ENCODE peak calls at places on chromosomes 1 and 21, in nine cellular contexts. One of them, this sample, is unnamed.

GRCh38 chr1:241391926-241392710 is 35.1 kb upstream of the RGS7 start:
- DNase-seq in naive thymus-derived CD8-positive, alpha-beta T cell: no peak
- DNase-seq in pancreas: no peak
- DNase-seq in C1 segment of cervical spinal cord: no peak
- DNase-seq in CD8-positive, alpha-beta T cell: no peak
- DNase-seq in activated naive CD4-positive, alpha-beta T cell treated with anti-CD3 and anti-CD28 coated beads for 36 hours: no peak
- DNase-seq in anterior cingulate cortex: no peak
- DNase-seq in fibroblast of pulmonary artery: no peak
- DNase-seq in transverse colon: no peak
- DNase-seq in this sample: no peak

GRCh38 chr1:17162941-17163340 is 42.0 kb upstream of the PADI1 start:
- DNase-seq in naive thymus-derived CD8-positive, alpha-beta T cell: no peak
- DNase-seq in pancreas: no peak
- DNase-seq in C1 segment of cervical spinal cord: no peak
- DNase-seq in CD8-positive, alpha-beta T cell: no peak
- DNase-seq in activated naive CD4-positive, alpha-beta T cell treated with anti-CD3 and anti-CD28 coated beads for 36 hours: no peak
- DNase-seq in anterior cingulate cortex: no peak
- DNase-seq in fibroblast of pulmonary artery: no peak
- DNase-seq in transverse colon: no peak
- DNase-seq in this sample: no peak

GRCh38 chr1:116558140-116558549 is 12.7 kb downstream of the CD58 start:
- DNase-seq in naive thymus-derived CD8-positive, alpha-beta T cell: no peak
- DNase-seq in pancreas: no peak
- DNase-seq in C1 segment of cervical spinal cord: no peak
- DNase-seq in CD8-positive, alpha-beta T cell: no peak
- DNase-seq in activated naive CD4-positive, alpha-beta T cell treated with anti-CD3 and anti-CD28 coated beads for 36 hours: no peak
- DNase-seq in anterior cingulate cortex: no peak
- DNase-seq in fibroblast of pulmonary artery: no peak
- DNase-seq in transverse colon: no peak
- DNase-seq in this sample: no peak

GRCh38 chr1:10400013-10400412 is 1.1 kb downstream of the PGD start:
- DNase-seq in naive thymus-derived CD8-positive, alpha-beta T cell: no peak
- DNase-seq in pancreas: no peak
- DNase-seq in C1 segment of cervical spinal cord: no peak
- DNase-seq in CD8-positive, alpha-beta T cell: no peak
- DNase-seq in activated naive CD4-positive, alpha-beta T cell treated with anti-CD3 and anti-CD28 coated beads for 36 hours: no peak
- DNase-seq in anterior cingulate cortex: no peak
- DNase-seq in fibroblast of pulmonary artery: no peak
- DNase-seq in transverse colon: no peak
- DNase-seq in this sample: no peak

GRCh38 chr1:233738850-233739249 is 124.9 kb downstream of the KCNK1 start:
- DNase-seq in naive thymus-derived CD8-positive, alpha-beta T cell: no peak
- DNase-seq in pancreas: no peak
- DNase-seq in C1 segment of cervical spinal cord: no peak
- DNase-seq in CD8-positive, alpha-beta T cell: no peak
- DNase-seq in activated naive CD4-positive, alpha-beta T cell treated with anti-CD3 and anti-CD28 coated beads for 36 hours: no peak
- DNase-seq in anterior cingulate cortex: no peak
- DNase-seq in fibroblast of pulmonary artery: no peak
- DNase-seq in transverse colon: no peak
- DNase-seq in this sample: no peak

GRCh38 chr1:109252893-109253802 is 3.8 kb downstream of the CELSR2 start:
- DNase-seq in naive thymus-derived CD8-positive, alpha-beta T cell: no peak
- DNase-seq in pancreas: no peak
- DNase-seq in C1 segment of cervical spinal cord: peak; percentile 78
- DNase-seq in CD8-positive, alpha-beta T cell: no peak
- DNase-seq in activated naive CD4-positive, alpha-beta T cell treated with anti-CD3 and anti-CD28 coated beads for 36 hours: no peak
- DNase-seq in anterior cingulate cortex: peak; percentile 91
- DNase-seq in fibroblast of pulmonary artery: no peak
- DNase-seq in transverse colon: peak; percentile 40
- DNase-seq in this sample: peak; percentile 81

GRCh38 chr1:224235819-224236493 is 52.9 kb downstream of the DEGS1 start:
- DNase-seq in naive thymus-derived CD8-positive, alpha-beta T cell: no peak
- DNase-seq in pancreas: no peak
- DNase-seq in C1 segment of cervical spinal cord: no peak
- DNase-seq in CD8-positive, alpha-beta T cell: no peak
- DNase-seq in activated naive CD4-positive, alpha-beta T cell treated with anti-CD3 and anti-CD28 coated beads for 36 hours: no peak
- DNase-seq in anterior cingulate cortex: no peak
- DNase-seq in fibroblast of pulmonary artery: no peak
- DNase-seq in transverse colon: no peak
- DNase-seq in this sample: no peak

GRCh38 chr21:34795152-34796141 is 126.7 kb downstream of the CLIC6 start:
- DNase-seq in naive thymus-derived CD8-positive, alpha-beta T cell: no peak
- DNase-seq in pancreas: no peak
- DNase-seq in C1 segment of cervical spinal cord: no peak
- DNase-seq in CD8-positive, alpha-beta T cell: no peak
- DNase-seq in activated naive CD4-positive, alpha-beta T cell treated with anti-CD3 and anti-CD28 coated beads for 36 hours: no peak
- DNase-seq in anterior cingulate cortex: no peak
- DNase-seq in fibroblast of pulmonary artery: peak; percentile 67
- DNase-seq in transverse colon: peak; percentile 67
- DNase-seq in this sample: no peak

GRCh38 chr1:24745711-24746582 is 700 bp downstream of the CLIC4 start:
- DNase-seq in naive thymus-derived CD8-positive, alpha-beta T cell: no peak
- DNase-seq in pancreas: peak; percentile 43
- DNase-seq in C1 segment of cervical spinal cord: no peak
- DNase-seq in CD8-positive, alpha-beta T cell: peak; percentile 50
- DNase-seq in activated naive CD4-positive, alpha-beta T cell treated with anti-CD3 and anti-CD28 coated beads for 36 hours: peak; percentile 38
- DNase-seq in anterior cingulate cortex: peak; percentile 42
- DNase-seq in fibroblast of pulmonary artery: peak; percentile 88
- DNase-seq in transverse colon: peak; percentile 52
- DNase-seq in this sample: no peak

GRCh38 chr1:232538224-232538942 is 91.5 kb downstream of the SIPA1L2 start:
- DNase-seq in naive thymus-derived CD8-positive, alpha-beta T cell: no peak
- DNase-seq in pancreas: no peak
- DNase-seq in C1 segment of cervical spinal cord: no peak
- DNase-seq in CD8-positive, alpha-beta T cell: no peak
- DNase-seq in activated naive CD4-positive, alpha-beta T cell treated with anti-CD3 and anti-CD28 coated beads for 36 hours: no peak
- DNase-seq in anterior cingulate cortex: no peak
- DNase-seq in fibroblast of pulmonary artery: peak; percentile 41
- DNase-seq in transverse colon: no peak
- DNase-seq in this sample: no peak

GRCh38 chr1:241115784-241116183 is 241.2 kb downstream of the RGS7 start:
- DNase-seq in naive thymus-derived CD8-positive, alpha-beta T cell: no peak
- DNase-seq in pancreas: no peak
- DNase-seq in C1 segment of cervical spinal cord: no peak
- DNase-seq in CD8-positive, alpha-beta T cell: no peak
- DNase-seq in activated naive CD4-positive, alpha-beta T cell treated with anti-CD3 and anti-CD28 coated beads for 36 hours: no peak
- DNase-seq in anterior cingulate cortex: no peak
- DNase-seq in fibroblast of pulmonary artery: no peak
- DNase-seq in transverse colon: no peak
- DNase-seq in this sample: no peak

GRCh38 chr1:24806588-24806987 is 61.3 kb downstream of the CLIC4 start:
- DNase-seq in naive thymus-derived CD8-positive, alpha-beta T cell: no peak
- DNase-seq in pancreas: no peak
- DNase-seq in C1 segment of cervical spinal cord: no peak
- DNase-seq in CD8-positive, alpha-beta T cell: no peak
- DNase-seq in activated naive CD4-positive, alpha-beta T cell treated with anti-CD3 and anti-CD28 coated beads for 36 hours: no peak
- DNase-seq in anterior cingulate cortex: no peak
- DNase-seq in fibroblast of pulmonary artery: no peak
- DNase-seq in transverse colon: no peak
- DNase-seq in this sample: no peak

GRCh38 chr1:32741067-32741416 is 38.5 kb upstream of the SYNC start:
- DNase-seq in naive thymus-derived CD8-positive, alpha-beta T cell: no peak
- DNase-seq in pancreas: no peak
- DNase-seq in C1 segment of cervical spinal cord: no peak
- DNase-seq in CD8-positive, alpha-beta T cell: no peak
- DNase-seq in activated naive CD4-positive, alpha-beta T cell treated with anti-CD3 and anti-CD28 coated beads for 36 hours: no peak
- DNase-seq in anterior cingulate cortex: no peak
- DNase-seq in fibroblast of pulmonary artery: no peak
- DNase-seq in transverse colon: no peak
- DNase-seq in this sample: no peak

GRCh38 chr1:177847843-177848242 is 122.0 kb downstream of the SEC16B start:
- DNase-seq in naive thymus-derived CD8-positive, alpha-beta T cell: no peak
- DNase-seq in pancreas: no peak
- DNase-seq in C1 segment of cervical spinal cord: no peak
- DNase-seq in CD8-positive, alpha-beta T cell: no peak
- DNase-seq in activated naive CD4-positive, alpha-beta T cell treated with anti-CD3 and anti-CD28 coated beads for 36 hours: no peak
- DNase-seq in anterior cingulate cortex: no peak
- DNase-seq in fibroblast of pulmonary artery: peak; percentile 40
- DNase-seq in transverse colon: no peak
- DNase-seq in this sample: no peak

GRCh38 chr1:228271701-228272251 is 63.9 kb downstream of the OBSCN start:
- DNase-seq in naive thymus-derived CD8-positive, alpha-beta T cell: no peak
- DNase-seq in pancreas: no peak
- DNase-seq in C1 segment of cervical spinal cord: no peak
- DNase-seq in CD8-positive, alpha-beta T cell: peak; percentile 37
- DNase-seq in activated naive CD4-positive, alpha-beta T cell treated with anti-CD3 and anti-CD28 coated beads for 36 hours: no peak
- DNase-seq in anterior cingulate cortex: no peak
- DNase-seq in fibroblast of pulmonary artery: no peak
- DNase-seq in transverse colon: no peak
- DNase-seq in this sample: no peak

GRCh38 chr21:37799193-37800121 is 116.8 kb downstream of the KCNJ6 start:
- DNase-seq in naive thymus-derived CD8-positive, alpha-beta T cell: no peak
- DNase-seq in pancreas: no peak
- DNase-seq in C1 segment of cervical spinal cord: no peak
- DNase-seq in CD8-positive, alpha-beta T cell: no peak
- DNase-seq in activated naive CD4-positive, alpha-beta T cell treated with anti-CD3 and anti-CD28 coated beads for 36 hours: no peak
- DNase-seq in anterior cingulate cortex: no peak
- DNase-seq in fibroblast of pulmonary artery: no peak
- DNase-seq in transverse colon: no peak
- DNase-seq in this sample: no peak

GRCh38 chr1:110765640-110766335 is 91.0 kb upstream of the KCNA3 start:
- DNase-seq in naive thymus-derived CD8-positive, alpha-beta T cell: peak; percentile 70
- DNase-seq in pancreas: no peak
- DNase-seq in C1 segment of cervical spinal cord: no peak
- DNase-seq in CD8-positive, alpha-beta T cell: peak; percentile 67
- DNase-seq in activated naive CD4-positive, alpha-beta T cell treated with anti-CD3 and anti-CD28 coated beads for 36 hours: peak; percentile 75
- DNase-seq in anterior cingulate cortex: peak; percentile 43
- DNase-seq in fibroblast of pulmonary artery: peak; percentile 72
- DNase-seq in transverse colon: peak; percentile 25
- DNase-seq in this sample: peak; percentile 76

GRCh38 chr1:100187912-100188311 is 9.9 kb upstream of the LRRC39 start:
- DNase-seq in naive thymus-derived CD8-positive, alpha-beta T cell: no peak
- DNase-seq in pancreas: peak; percentile 31
- DNase-seq in C1 segment of cervical spinal cord: peak; percentile 0
- DNase-seq in CD8-positive, alpha-beta T cell: no peak
- DNase-seq in activated naive CD4-positive, alpha-beta T cell treated with anti-CD3 and anti-CD28 coated beads for 36 hours: no peak
- DNase-seq in anterior cingulate cortex: peak; percentile 34
- DNase-seq in fibroblast of pulmonary artery: peak; percentile 90
- DNase-seq in transverse colon: peak; percentile 19
- DNase-seq in this sample: peak; percentile 27

GRCh38 chr1:194870860-194871259 is 1684.4 kb upstream of the B3GALT2 start:
- DNase-seq in naive thymus-derived CD8-positive, alpha-beta T cell: no peak
- DNase-seq in pancreas: no peak
- DNase-seq in C1 segment of cervical spinal cord: no peak
- DNase-seq in CD8-positive, alpha-beta T cell: no peak
- DNase-seq in activated naive CD4-positive, alpha-beta T cell treated with anti-CD3 and anti-CD28 coated beads for 36 hours: no peak
- DNase-seq in anterior cingulate cortex: no peak
- DNase-seq in fibroblast of pulmonary artery: no peak
- DNase-seq in transverse colon: no peak
- DNase-seq in this sample: no peak

GRCh38 chr1:32246888-32247273 is at the start of gene FAM167B:
- DNase-seq in naive thymus-derived CD8-positive, alpha-beta T cell: no peak
- DNase-seq in pancreas: no peak
- DNase-seq in C1 segment of cervical spinal cord: no peak
- DNase-seq in CD8-positive, alpha-beta T cell: no peak
- DNase-seq in activated naive CD4-positive, alpha-beta T cell treated with anti-CD3 and anti-CD28 coated beads for 36 hours: no peak
- DNase-seq in anterior cingulate cortex: no peak
- DNase-seq in fibroblast of pulmonary artery: peak; percentile 91
- DNase-seq in transverse colon: peak; percentile 12
- DNase-seq in this sample: no peak

GRCh38 chr1:112672842-112673241 is 1.6 kb upstream of the MOV10 start:
- DNase-seq in naive thymus-derived CD8-positive, alpha-beta T cell: no peak
- DNase-seq in pancreas: no peak
- DNase-seq in C1 segment of cervical spinal cord: no peak
- DNase-seq in CD8-positive, alpha-beta T cell: no peak
- DNase-seq in activated naive CD4-positive, alpha-beta T cell treated with anti-CD3 and anti-CD28 coated beads for 36 hours: no peak
- DNase-seq in anterior cingulate cortex: no peak
- DNase-seq in fibroblast of pulmonary artery: no peak
- DNase-seq in transverse colon: no peak
- DNase-seq in this sample: no peak

GRCh38 chr1:237578540-237578939 is 312.2 kb downstream of the ZP4 start:
- DNase-seq in naive thymus-derived CD8-positive, alpha-beta T cell: no peak
- DNase-seq in pancreas: no peak
- DNase-seq in C1 segment of cervical spinal cord: no peak
- DNase-seq in CD8-positive, alpha-beta T cell: no peak
- DNase-seq in activated naive CD4-positive, alpha-beta T cell treated with anti-CD3 and anti-CD28 coated beads for 36 hours: no peak
- DNase-seq in anterior cingulate cortex: no peak
- DNase-seq in fibroblast of pulmonary artery: no peak
- DNase-seq in transverse colon: no peak
- DNase-seq in this sample: no peak

GRCh38 chr21:46188226-46189212 is 4.3 kb upstream of the SPATC1L start:
- DNase-seq in naive thymus-derived CD8-positive, alpha-beta T cell: no peak
- DNase-seq in pancreas: no peak
- DNase-seq in C1 segment of cervical spinal cord: no peak
- DNase-seq in CD8-positive, alpha-beta T cell: no peak
- DNase-seq in activated naive CD4-positive, alpha-beta T cell treated with anti-CD3 and anti-CD28 coated beads for 36 hours: no peak
- DNase-seq in anterior cingulate cortex: peak; percentile 26
- DNase-seq in fibroblast of pulmonary artery: peak; percentile 85
- DNase-seq in transverse colon: no peak
- DNase-seq in this sample: no peak

GRCh38 chr1:43348809-43349593 is 9.8 kb upstream of the CDC20 start:
- DNase-seq in naive thymus-derived CD8-positive, alpha-beta T cell: peak; percentile 85
- DNase-seq in pancreas: peak; percentile 98
- DNase-seq in C1 segment of cervical spinal cord: peak; percentile 47
- DNase-seq in CD8-positive, alpha-beta T cell: peak; percentile 71
- DNase-seq in activated naive CD4-positive, alpha-beta T cell treated with anti-CD3 and anti-CD28 coated beads for 36 hours: peak; percentile 79
- DNase-seq in anterior cingulate cortex: peak; percentile 66
- DNase-seq in fibroblast of pulmonary artery: peak; percentile 64
- DNase-seq in transverse colon: peak; percentile 94
- DNase-seq in this sample: peak; percentile 54

GRCh38 chr1:241592273-241592958 is 47.8 kb downstream of the CHML start:
- DNase-seq in naive thymus-derived CD8-positive, alpha-beta T cell: no peak
- DNase-seq in pancreas: no peak
- DNase-seq in C1 segment of cervical spinal cord: no peak
- DNase-seq in CD8-positive, alpha-beta T cell: no peak
- DNase-seq in activated naive CD4-positive, alpha-beta T cell treated with anti-CD3 and anti-CD28 coated beads for 36 hours: peak; percentile 7
- DNase-seq in anterior cingulate cortex: no peak
- DNase-seq in fibroblast of pulmonary artery: no peak
- DNase-seq in transverse colon: no peak
- DNase-seq in this sample: no peak

GRCh38 chr1:47598357-47598756 is 160.5 kb downstream of the FOXD2 start:
- DNase-seq in naive thymus-derived CD8-positive, alpha-beta T cell: no peak
- DNase-seq in pancreas: no peak
- DNase-seq in C1 segment of cervical spinal cord: no peak
- DNase-seq in CD8-positive, alpha-beta T cell: peak; percentile 41
- DNase-seq in activated naive CD4-positive, alpha-beta T cell treated with anti-CD3 and anti-CD28 coated beads for 36 hours: no peak
- DNase-seq in anterior cingulate cortex: no peak
- DNase-seq in fibroblast of pulmonary artery: no peak
- DNase-seq in transverse colon: no peak
- DNase-seq in this sample: no peak

This sample was measured in hippocampal formation.